ENCODE peak calls at places on chromosome 14, in eight cellular contexts. A is prostate gland; K is CD8-positive, alpha-beta T cell; L is psoas muscle; U is astrocyte; I is adrenal gland; V is IMR-90; J is Peyer's patch. Z is an unnamed sample. For H3K36me3, the result is how much of the 10 kb centered on the place peaks cover.

GRCh38 chr14:49467091-49467490 is 119.1 kb downstream of the RPS29 start:
- DNase-seq in A (no peak), K (no peak), L (no peak), U (no peak), I (no peak), V (no peak), J (no peak), Z (no peak)

GRCh38 chr14:23147676-23148075 is 28.6 kb upstream of the CEBPE start:
- DNase-seq in A (peak), K (no peak), L (no peak), U (peak), I (peak), V (peak), J (no peak), Z (peak)

GRCh38 chr14:77094672-77095284 is 3.3 kb upstream of the CIPC start:
- DNase-seq in A (peak), K (peak), L (peak), U (peak), I (peak), V (peak), J (peak), Z (peak)

GRCh38 chr14:79279645-79280399 is 931.5 kb downstream of the DIO2 start:
- DNase-seq in A (peak), K (no peak), L (no peak), U (no peak), I (no peak), V (peak), J (no peak), Z (peak)

GRCh38 chr14:77111021-77111420 is 13.0 kb downstream of the CIPC start:
- DNase-seq in A (peak), K (no peak), L (no peak), U (peak), I (no peak), V (no peak), J (no peak), Z (peak)

GRCh38 chr14:99234982-99235491 is 37.0 kb downstream of the BCL11B start:
- DNase-seq in A (no peak), K (no peak), L (no peak), U (peak), I (no peak), V (no peak), J (no peak), Z (peak)

GRCh38 chr14:34199585-34199984 is 248.7 kb upstream of the EGLN3 start:
- DNase-seq in A (no peak), K (no peak), L (no peak), U (peak), I (no peak), V (peak), J (no peak), Z (peak)

GRCh38 chr14:101130861-101131260 is 227.3 kb upstream of the RTL1 start:
- DNase-seq in A (no peak), K (no peak), L (no peak), U (no peak), I (no peak), V (no peak), J (no peak), Z (no peak)

GRCh38 chr14:103393687-103394626 is 8.7 kb downstream of the MARK3 start:
- DNase-seq in A (no peak), K (no peak), L (no peak), U (peak), I (peak), V (peak), J (no peak), Z (no peak)

GRCh38 chr14:89383171-89383845 is 33.7 kb downstream of the FOXN3 start:
- DNase-seq in A (no peak), K (no peak), L (no peak), U (no peak), I (no peak), V (no peak), J (no peak), Z (no peak)

GRCh38 chr14:65168840-65169239 is 66.5 kb upstream of the MAX start:
- DNase-seq in A (no peak), K (no peak), L (no peak), U (no peak), I (no peak), V (no peak), J (no peak), Z (peak)

GRCh38 chr14:69270795-69271708 is 11.1 kb downstream of the GALNT16 start:
- DNase-seq in A (no peak), K (no peak), L (no peak), U (peak), I (peak), V (peak), J (no peak), Z (no peak)

GRCh38 chr14:31543969-31544799 is 17.0 kb upstream of the NUBPL start:
- DNase-seq in A (no peak), K (no peak), L (no peak), U (no peak), I (no peak), V (peak), J (no peak), Z (no peak)

GRCh38 chr14:76701436-76701835 is 59.8 kb upstream of the VASH1 start:
- DNase-seq in A (no peak), K (no peak), L (no peak), U (no peak), I (no peak), V (no peak), J (no peak), Z (no peak)

GRCh38 chr14:43479751-43480150 is 1027.3 kb downstream of the FSCB start:
- DNase-seq in A (no peak), K (no peak), L (no peak), U (no peak), I (no peak), V (no peak), J (no peak), Z (no peak)

GRCh38 chr14:72924332-72924731 is 1.9 kb upstream of the DCAF4 start:
- DNase-seq in A (no peak), K (no peak), L (peak), U (no peak), I (no peak), V (no peak), J (no peak), Z (no peak)

GRCh38 chr14:45253754-45254300 is 825 bp upstream of the MIS18BP1 start:
- DNase-seq in A (peak), K (no peak), L (peak), U (peak), I (peak), V (peak), J (no peak), Z (peak)

GRCh38 chr14:103716091-103716801 is 636 bp downstream of the ZFYVE21 start:
- DNase-seq in A (no peak), K (no peak), L (peak), U (no peak), I (no peak), V (no peak), J (no peak), Z (no peak)

GRCh38 chr14:21025374-21026151 is 702 bp upstream of the NDRG2 start:
- DNase-seq in A (peak), K (no peak), L (peak), U (no peak), I (peak), V (no peak), J (peak), Z (no peak)

GRCh38 chr14:49999216-49999761 is 106.4 kb downstream of the ARF6 start:
- DNase-seq in A (peak), K (peak), L (peak), U (peak), I (peak), V (peak), J (peak), Z (peak)

GRCh38 chr14:21437063-21437901 is 18.6 kb downstream of the CHD8 start:
- DNase-seq in A (peak), K (peak), L (peak), U (peak), I (peak), V (peak), J (peak), Z (peak)

GRCh38 chr14:53306267-53306721 is 153.2 kb upstream of the DDHD1 start:
- DNase-seq in A (peak), K (peak), L (peak), U (peak), I (peak), V (peak), J (peak), Z (peak)

GRCh38 chr14:88614218-88614907 is 51.5 kb downstream of the ZC3H14 start:
- DNase-seq in A (no peak), K (no peak), L (no peak), U (peak), I (no peak), V (peak), J (no peak), Z (peak)

GRCh38 chr14:100620437-100621100 is 33.4 kb upstream of the BEGAIN start:
- DNase-seq in A (no peak), K (no peak), L (no peak), U (no peak), I (no peak), V (no peak), J (no peak), Z (no peak)

GRCh38 chr14:101187816-101188570 is 284.5 kb upstream of the RTL1 start:
- DNase-seq in A (no peak), K (no peak), L (no peak), U (no peak), I (no peak), V (no peak), J (no peak), Z (no peak)

GRCh38 chr14:36646664-36647416 is 14.8 kb upstream of the PAX9 start:
- DNase-seq in A (no peak), K (no peak), L (no peak), U (no peak), I (no peak), V (no peak), J (no peak), Z (no peak)

GRCh38 chr14:95255487-95255886 is 64.2 kb downstream of the CLMN start:
- DNase-seq in A (peak), K (no peak), L (peak), U (peak), I (no peak), V (peak), J (peak), Z (peak)

GRCh38 chr14:66403183-66403582 is 83.0 kb upstream of the CCDC196 start:
- DNase-seq in A (no peak), K (no peak), L (no peak), U (peak), I (no peak), V (peak), J (no peak), Z (peak)

GRCh38 chr14:79915411-79915810 is 295.9 kb downstream of the DIO2 start:
- DNase-seq in A (no peak), K (no peak), L (no peak), U (no peak), I (no peak), V (no peak), J (no peak), Z (no peak)

GRCh38 chr14:63492391-63492790 is 50.8 kb downstream of the PPP2R5E start:
- DNase-seq in A (no peak), K (no peak), L (no peak), U (peak), I (no peak), V (peak), J (no peak), Z (peak)

GRCh38 chr14:100899841-100900771 is 3.4 kb downstream of the RTL1 start:
- DNase-seq in A (no peak), K (no peak), L (no peak), U (no peak), I (no peak), V (no peak), J (no peak), Z (no peak)

GRCh38 chr14:59678352-59678751 is 101.7 kb upstream of the CCDC175 start:
- DNase-seq in A (no peak), K (no peak), L (no peak), U (no peak), I (no peak), V (no peak), J (no peak), Z (no peak)

GRCh38 chr14:49732896-49733295 is 35.1 kb upstream of the KLHDC2 start:
- DNase-seq in A (no peak), K (no peak), L (no peak), U (no peak), I (no peak), V (no peak), J (no peak), Z (no peak)

GRCh38 chr14:105165134-105165704 is 3.4 kb downstream of the JAG2 start:
- DNase-seq in A (no peak), K (no peak), L (no peak), U (no peak), I (no peak), V (no peak), J (no peak), Z (no peak)

GRCh38 chr14:50666772-50667490 is 1.2 kb downstream of the SAV1 start:
- DNase-seq in A (peak), K (peak), L (peak), U (peak), I (peak), V (peak), J (peak), Z (peak)

GRCh38 chr14:37903561-37904191 is 304.0 kb upstream of the SSTR1 start:
- DNase-seq in A (peak), K (no peak), L (no peak), U (peak), I (no peak), V (peak), J (no peak), Z (peak)

GRCh38 chr14:63777024-63777423 is 49.2 kb upstream of the SGPP1 start:
- DNase-seq in A (no peak), K (no peak), L (no peak), U (peak), I (no peak), V (peak), J (no peak), Z (peak)

GRCh38 chr14:59069455-59069854 is 119.0 kb upstream of the DAAM1 start:
- DNase-seq in A (no peak), K (no peak), L (no peak), U (no peak), I (no peak), V (no peak), J (no peak), Z (no peak)

GRCh38 chr14:59189281-59189821 is 884 bp downstream of the DAAM1 start:
- DNase-seq in A (peak), K (no peak), L (peak), U (peak), I (peak), V (peak), J (peak), Z (no peak)

GRCh38 chr14:56147980-56148901 is 30.0 kb downstream of the PELI2 start:
- DNase-seq in A (no peak), K (no peak), L (no peak), U (no peak), I (no peak), V (no peak), J (no peak), Z (no peak)

GRCh38 chr14:61636792-61637191 is 58.5 kb upstream of the HIF1A start:
- DNase-seq in A (no peak), K (no peak), L (no peak), U (no peak), I (no peak), V (no peak), J (no peak), Z (no peak)

GRCh38 chr14:61636291-61636690 is 59.0 kb upstream of the HIF1A start:
- DNase-seq in A (no peak), K (no peak), L (no peak), U (no peak), I (no peak), V (no peak), J (no peak), Z (no peak)

GRCh38 chr14:61640158-61640833 is 55.0 kb upstream of the HIF1A start:
- DNase-seq in A (no peak), K (no peak), L (no peak), U (no peak), I (no peak), V (no peak), J (no peak), Z (no peak)

GRCh38 chr14:61640834-61641170 is 54.5 kb upstream of the HIF1A start:
- DNase-seq in A (no peak), K (no peak), L (no peak), U (no peak), I (no peak), V (no peak), J (no peak), Z (no peak)

GRCh38 chr14:61638595-61639391 is 56.5 kb upstream of the HIF1A start:
- DNase-seq in A (no peak), K (no peak), L (no peak), U (no peak), I (no peak), V (peak), J (no peak), Z (no peak)
- TF ChIP-seq CTCF in A (no peak), K (no peak), L (no peak), U (no peak), I (no peak), V (no peak), J (no peak), Z (no peak)

DNA sequence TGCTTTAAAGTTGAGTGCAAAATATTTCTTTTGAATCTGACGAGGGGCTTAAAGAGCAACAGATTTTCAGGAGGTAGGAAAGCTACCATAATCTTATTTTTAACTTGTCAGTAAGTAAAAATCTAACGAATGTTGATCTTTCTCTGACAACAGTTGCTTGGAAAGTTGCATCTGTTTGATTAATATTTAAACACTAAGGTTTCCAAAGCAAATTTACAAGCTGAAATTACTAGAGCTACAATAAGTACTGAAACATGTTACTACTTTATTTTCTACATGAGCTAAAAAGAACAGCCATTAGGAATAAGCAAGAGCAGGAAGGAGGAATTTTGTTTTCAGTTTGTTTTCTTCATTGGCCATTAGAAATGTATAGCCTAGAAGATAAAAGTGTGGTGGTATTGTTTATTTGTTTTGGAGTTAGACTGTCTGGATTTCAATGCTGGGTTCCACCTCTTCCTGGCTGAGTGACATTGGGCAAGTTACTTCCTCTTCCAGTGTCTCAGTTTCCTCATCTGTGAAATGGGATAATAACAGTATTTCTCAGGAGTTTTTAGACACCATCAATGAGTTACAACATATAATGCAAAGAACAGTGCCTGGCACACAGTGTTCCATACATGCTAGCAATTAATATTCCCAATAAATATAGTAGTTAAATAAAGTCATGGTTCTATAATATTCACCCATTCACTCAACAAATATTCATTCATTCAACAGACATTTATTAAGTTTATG is 87.9 kb upstream of the FLRT2 start:
- DNase-seq in A (no peak), K (no peak), L (no peak), U (no peak), I (no peak), V (no peak), J (no peak), Z (no peak)
- H3K36me3 ChIP-seq in A (under half), K (under half), L (under half), U (under half), I (under half), V (under half), J (under half), Z (under half)

GRCh38 chr14:67554341-67554740 is 21.3 kb downstream of the PLEKHH1 start:
- DNase-seq in A (no peak), K (no peak), L (no peak), U (no peak), I (no peak), V (no peak), J (no peak), Z (no peak)
- H3K4me3 ChIP-seq in A (no peak), K (no peak), L (no peak), U (no peak), I (no peak), V (no peak), J (no peak), Z (no peak)

DNA sequence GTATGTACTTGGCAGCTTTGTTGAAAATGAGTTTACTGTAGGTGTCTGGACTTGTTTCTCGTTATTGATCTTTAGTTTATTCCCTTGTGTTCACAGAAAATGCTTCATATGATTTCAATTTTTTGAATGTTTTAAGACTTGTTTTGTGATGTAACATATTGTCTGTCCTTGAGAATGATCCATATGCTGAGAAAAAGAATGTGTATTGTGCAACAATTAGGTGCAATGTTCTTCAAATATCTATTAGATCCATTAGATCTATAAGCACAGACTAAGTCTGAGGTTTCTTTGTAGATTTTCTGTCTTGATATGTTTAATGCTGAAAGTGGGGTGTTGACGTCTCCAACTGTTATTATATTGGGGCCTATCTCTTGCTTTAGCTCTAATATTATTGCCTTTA is 879.6 kb upstream of the LRFN5 start:
- DNase-seq in A (no peak), K (no peak), L (no peak), U (no peak), I (no peak), V (no peak), J (no peak), Z (no peak)
- TF ChIP-seq CTCF in A (no peak), K (no peak), L (no peak), U (no peak), I (no peak), V (no peak), J (no peak), Z (no peak)

GRCh38 chr14:52013984-52014600 is 24.7 kb downstream of the RTRAF start:
- DNase-seq in A (no peak), K (no peak), L (no peak), U (no peak), I (no peak), V (no peak), J (no peak), Z (no peak)

GRCh38 chr14:52011557-52011956 is 22.2 kb downstream of the RTRAF start:
- DNase-seq in A (no peak), K (no peak), L (no peak), U (no peak), I (no peak), V (no peak), J (no peak), Z (no peak)

GRCh38 chr14:52010173-52010693 is 20.9 kb downstream of the RTRAF start:
- DNase-seq in A (no peak), K (no peak), L (no peak), U (no peak), I (no peak), V (no peak), J (no peak), Z (no peak)

GRCh38 chr14:52014601-52015267 is 25.4 kb downstream of the RTRAF start:
- DNase-seq in A (no peak), K (no peak), L (no peak), U (no peak), I (no peak), V (no peak), J (no peak), Z (no peak)

GRCh38 chr14:52012635-52013034 is 23.3 kb downstream of the RTRAF start:
- DNase-seq in A (no peak), K (no peak), L (peak), U (no peak), I (peak), V (no peak), J (no peak), Z (no peak)
- H3K36me3 ChIP-seq in A (under half), K (under half), L (under half), U (under half), I (under half), V (half or more), J (under half), Z (under half)

GRCh38 chr14:91326514-91326832 is 82.0 kb upstream of the GPR68 start:
- DNase-seq in A (no peak), K (no peak), L (no peak), U (no peak), I (no peak), V (no peak), J (no peak), Z (no peak)
- H3K4me3 ChIP-seq in A (no peak), K (no peak), L (no peak), U (no peak), I (no peak), V (no peak), J (no peak), Z (no peak)

Z was measured in bronchial epithelial cell.